ENCODE peak calls at places on chromosome 11, in six cellular contexts. A is neural crest cell, P is cardiac fibroblast, B is testis, I is spleen, D is RWPE1. X is an unnamed sample.

GRCh38 chr11:102361100-102362021 is 14.3 kb downstream of the BIRC2 start:
- DNase-seq in B (no peak), D (no peak), P (no peak), A (no peak), I (no peak), X (no peak)

GRCh38 chr11:11786771-11787170 is 55.0 kb upstream of the USP47 start:
- DNase-seq in B (no peak), I (no peak), P (peak), D (peak), A (no peak), X (peak)

GRCh38 chr11:126443120-126443519 is 87.6 kb downstream of the ST3GAL4 start:
- DNase-seq in D (no peak), I (no peak), P (no peak), B (no peak), A (no peak), X (no peak)

GRCh38 chr11:120317689-120318195 is 7.4 kb upstream of the TLCD5 start:
- DNase-seq in B (no peak), D (no peak), I (no peak), A (no peak), P (no peak), X (no peak)

GRCh38 chr11:18310800-18311340 is 11.1 kb downstream of the HPS5 start:
- DNase-seq in P (no peak), B (no peak), D (no peak), A (no peak), I (no peak), X (peak)

GRCh38 chr11:113382121-113382520 is 5.5 kb upstream of the ANKK1 start:
- DNase-seq in P (no peak), D (no peak), I (no peak), B (no peak), A (no peak), X (no peak)

GRCh38 chr11:64851831-64852337 is 7.4 kb upstream of the CDC42BPG start:
- DNase-seq in D (no peak), B (no peak), I (no peak), A (no peak), P (no peak), X (no peak)

GRCh38 chr11:60159868-60160267 is 23.0 kb downstream of the MS4A6A start:
- DNase-seq in B (no peak), A (no peak), D (no peak), P (no peak), I (no peak), X (no peak)

GRCh38 chr11:79119491-79120284 is 321.1 kb downstream of the TENM4 start:
- DNase-seq in B (peak), I (no peak), D (no peak), A (peak), P (no peak), X (no peak)

GRCh38 chr11:134971381-134971780 is 559.3 kb upstream of the B3GAT1 start:
- DNase-seq in I (no peak), B (no peak), A (no peak), P (no peak), D (no peak), X (no peak)

GRCh38 chr11:131217313-131218297 is 152.8 kb upstream of the NTM start:
- DNase-seq in I (no peak), A (no peak), P (no peak), B (peak), D (no peak), X (no peak)

GRCh38 chr11:8259316-8259995 is 4.2 kb downstream of the LMO1 start:
- DNase-seq in D (no peak), A (no peak), B (no peak), I (peak), P (no peak), X (no peak)

GRCh38 chr11:14314127-14314526 is 44.9 kb downstream of the RRAS2 start:
- DNase-seq in B (no peak), P (no peak), D (no peak), A (no peak), I (no peak), X (no peak)

GRCh38 chr11:64839335-64839734 is 5.1 kb downstream of the CDC42BPG start:
- DNase-seq in B (no peak), D (no peak), I (peak), A (no peak), P (no peak), X (no peak)

GRCh38 chr11:67644472-67645418 is 5.2 kb upstream of the TBX10 start:
- DNase-seq in B (no peak), A (no peak), D (no peak), I (no peak), P (no peak), X (no peak)

GRCh38 chr11:96579642-96580041 is 189.8 kb downstream of the JRKL start:
- DNase-seq in P (no peak), D (no peak), B (no peak), I (no peak), A (no peak), X (no peak)

GRCh38 chr11:4184163-4184916 is 89.7 kb downstream of the RRM1 start:
- DNase-seq in P (peak), D (no peak), B (no peak), A (no peak), I (no peak), X (no peak)

GRCh38 chr11:125514336-125515101 is 18.5 kb upstream of the FEZ1 start:
- DNase-seq in B (no peak), A (no peak), D (peak), P (peak), I (no peak), X (no peak)

GRCh38 chr11:34468209-34468841 is 29.6 kb downstream of the CAT start:
- DNase-seq in B (peak), P (peak), I (no peak), A (no peak), D (peak), X (no peak)
- TF ChIP-seq CTCF in B (peak), P (peak), I (peak), A (peak), D (peak), X (peak)

GRCh38 chr11:19658344-19658743 is 54.3 kb upstream of the NAV2 start:
- DNase-seq in B (no peak), P (no peak), I (no peak), A (no peak), D (no peak), X (no peak)
- TF ChIP-seq CTCF in B (no peak), P (peak), I (no peak), A (no peak), D (no peak), X (no peak)

GRCh38 chr11:3049430-3050243 is 7.6 kb downstream of the CARS1 start:
- DNase-seq in A (no peak), B (peak), I (peak), D (peak), P (peak), X (peak)
- TF ChIP-seq CTCF in A (no peak), B (no peak), I (peak), D (peak), P (peak), X (peak)

DNA sequence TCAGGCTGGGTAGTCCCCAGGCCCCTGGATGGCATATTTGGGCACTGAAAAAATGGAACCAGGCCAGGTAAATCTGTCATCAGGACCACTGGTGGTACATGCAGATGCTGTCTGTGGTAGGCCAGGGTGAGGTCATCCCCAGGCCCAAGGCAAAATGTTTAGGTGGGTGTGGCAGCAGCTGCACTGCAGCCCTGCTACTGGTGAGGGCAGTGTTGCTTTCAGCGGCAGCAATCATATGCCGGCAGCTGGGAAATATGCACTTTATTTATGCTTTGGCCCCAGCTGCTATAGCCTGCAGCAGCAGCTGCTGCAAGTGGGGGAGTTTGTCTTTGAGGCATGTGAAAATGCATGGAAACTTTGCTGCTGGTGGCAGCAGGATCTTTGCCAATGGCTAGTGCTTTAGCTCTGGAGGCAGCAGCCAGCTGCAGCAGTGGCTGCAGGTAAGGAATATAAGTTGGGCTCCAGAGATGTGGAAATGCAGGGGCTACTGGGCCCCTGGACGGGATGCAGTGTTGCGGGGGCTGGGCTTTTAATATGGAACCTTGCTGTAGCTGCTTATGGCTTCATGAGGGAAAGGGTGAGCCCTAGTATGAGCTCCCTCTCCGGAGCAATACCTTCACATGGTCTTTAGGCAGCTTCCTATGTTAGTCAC is 365.7 kb upstream of the CADM1 start:
- DNase-seq in B (no peak), D (no peak), P (peak), A (no peak), I (no peak), X (no peak)
- TF ChIP-seq CTCF in B (peak), D (no peak), P (peak), A (peak), I (no peak), X (no peak)

GRCh38 chr11:85182437-85183109 is 444.6 kb downstream of the DLG2 start:
- DNase-seq in I (no peak), A (peak), D (no peak), B (peak), P (peak), X (no peak)
- TF ChIP-seq CTCF in I (no peak), A (peak), D (peak), B (peak), P (peak), X (peak)

GRCh38 chr11:108027057-108027456 is 18.4 kb downstream of the CUL5 start:
- DNase-seq in B (no peak), A (no peak), D (no peak), P (no peak), I (no peak), X (no peak)
- TF ChIP-seq CTCF in B (no peak), A (peak), D (peak), P (peak), I (no peak), X (no peak)

GRCh38 chr11:34997872-34998548 is 81.6 kb downstream of the PDHX start:
- DNase-seq in A (no peak), P (peak), B (no peak), I (no peak), D (peak), X (no peak)
- TF ChIP-seq CTCF in A (peak), P (peak), B (peak), I (peak), D (peak), X (peak)

DNA sequence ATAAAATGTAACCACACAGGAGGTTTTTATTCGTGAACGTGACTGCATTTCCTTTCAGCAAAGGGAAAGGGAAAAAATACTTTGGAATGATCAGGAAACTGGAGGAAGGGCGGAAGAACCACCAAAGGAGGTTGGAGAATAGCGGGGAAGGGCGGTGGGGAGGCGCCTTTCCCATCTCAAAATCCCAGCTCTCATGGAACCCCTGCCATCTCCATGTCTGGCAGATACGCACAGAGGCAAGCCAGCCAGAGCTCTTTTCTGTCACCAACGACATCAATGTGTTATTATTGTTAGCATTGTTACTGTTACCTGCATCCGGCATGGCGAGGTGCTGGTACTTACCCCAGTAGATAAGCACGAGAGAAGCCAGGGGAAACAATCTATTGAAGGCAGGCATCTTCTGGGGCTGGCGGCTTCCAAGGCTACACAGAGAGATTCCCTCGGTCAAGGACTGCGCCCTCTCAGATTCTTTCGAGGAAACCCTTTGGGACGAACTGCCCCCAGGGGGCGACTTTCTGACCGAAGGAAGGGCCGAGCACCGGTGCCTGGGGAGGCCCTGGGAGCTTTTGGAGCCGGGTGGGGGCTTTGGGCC is 923 bp downstream of the SCN3B start:
- DNase-seq in B (no peak), D (no peak), P (no peak), I (no peak), A (peak), X (no peak)
- TF ChIP-seq CTCF in B (no peak), D (no peak), P (no peak), I (no peak), A (peak), X (no peak)

GRCh38 chr11:76785513-76785912 is 2.4 kb downstream of the TSKU start:
- DNase-seq in I (peak), A (no peak), P (no peak), D (no peak), B (no peak), X (no peak)

GRCh38 chr11:76782526-76783293 is 446 bp upstream of the TSKU start:
- DNase-seq in I (peak), D (peak), A (peak), B (peak), P (peak), X (peak)

GRCh38 chr11:76783901-76784813 is 1.0 kb downstream of the TSKU start:
- DNase-seq in A (peak), I (peak), D (peak), B (peak), P (peak), X (no peak)

GRCh38 chr11:76781861-76782500 is 1.2 kb upstream of the TSKU start:
- DNase-seq in A (no peak), P (no peak), B (no peak), D (peak), I (peak), X (no peak)

GRCh38 chr11:76783294-76783900 is at the start of gene TSKU:
- DNase-seq in B (no peak), A (peak), I (no peak), P (no peak), D (peak), X (no peak)
- TF ChIP-seq CTCF in B (no peak), A (no peak), I (no peak), P (no peak), D (no peak), X (no peak)

DNA sequence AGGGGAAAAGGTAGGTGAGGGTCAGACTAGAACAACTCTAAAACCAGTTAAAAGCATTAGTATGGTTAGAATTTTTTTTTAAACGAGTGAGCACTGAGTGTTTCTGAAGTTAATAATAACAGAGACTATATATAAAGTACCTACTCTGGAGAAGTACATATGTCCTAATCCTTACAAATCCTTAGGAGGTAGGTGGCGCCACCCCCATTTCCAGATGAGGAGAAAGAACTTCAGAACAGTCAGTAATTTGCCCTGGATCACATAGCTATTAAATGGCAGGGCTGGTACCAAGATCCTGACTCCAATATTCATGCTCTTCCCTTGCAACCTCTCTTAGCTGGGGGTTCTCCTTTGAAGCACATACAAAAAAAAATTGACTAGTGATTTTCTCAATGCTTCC is 80.5 kb downstream of the CLPB start:
- DNase-seq in D (no peak), A (no peak), I (no peak), B (no peak), P (peak), X (no peak)
- TF ChIP-seq CTCF in D (no peak), A (peak), I (no peak), B (no peak), P (peak), X (peak)

X was measured in AG09319.